ENCODE peak calls at places on chromosome 6, in seven cellular contexts. C, D, B, G, Q, F and K are unnamed samples.

GRCh38 chr6:89252902-89253301 is 35.7 kb upstream of the GABRR1 start:
- DNase-seq in D (no peak), B (no peak), C (no peak), Q (no peak), F (no peak), G (no peak), K (no peak)

GRCh38 chr6:102126488-102126887 is 733.0 kb downstream of the GRIK2 start:
- DNase-seq in B (no peak), C (no peak), Q (no peak), G (no peak), D (no peak), F (peak; percentile 15), K (no peak)

GRCh38 chr6:69622924-69623323 is 173.9 kb downstream of the LMBRD1 start:
- DNase-seq in C (no peak), B (no peak), Q (no peak), F (no peak), G (no peak), D (no peak), K (no peak)

GRCh38 chr6:45970326-45970725 is 45.3 kb downstream of the CLIC5 start:
- DNase-seq in F (no peak), D (no peak), Q (no peak), C (no peak), G (no peak), B (no peak), K (no peak)

GRCh38 chr6:32167761-32168262 is 3.4 kb downstream of the EGFL8 start:
- DNase-seq in G (no peak), C (no peak), Q (no peak), D (peak; percentile 79), B (no peak), F (no peak), K (peak; percentile 13)

GRCh38 chr6:160395187-160395586 is 47.0 kb downstream of the SLC22A3 start:
- DNase-seq in F (no peak), G (no peak), C (no peak), Q (no peak), D (no peak), B (no peak), K (no peak)

GRCh38 chr6:52152070-52152423 is 34.1 kb upstream of the IL17A start:
- DNase-seq in G (no peak), Q (no peak), D (no peak), F (no peak), C (no peak), B (no peak), K (no peak)

GRCh38 chr6:91653954-91654843 is 1067.3 kb upstream of the MAP3K7 start:
- DNase-seq in D (no peak), C (no peak), B (no peak), Q (no peak), G (no peak), F (no peak), K (no peak)

GRCh38 chr6:107655245-107655644 is 165.3 kb downstream of the SOBP start:
- DNase-seq in C (no peak), G (no peak), F (no peak), D (no peak), B (no peak), Q (no peak), K (no peak)
- TF ChIP-seq POLR2A in C (no peak), G (no peak), F (no peak), D (no peak), B (no peak), Q (no peak), K (no peak)

GRCh38 chr6:151241853-151242252 is 2.1 kb downstream of the AKAP12 start:
- DNase-seq in D (no peak), F (no peak), Q (no peak), C (no peak), G (no peak), B (no peak), K (no peak)

GRCh38 chr6:151239603-151240035 is at the start of gene AKAP12:
- DNase-seq in G (no peak), F (no peak), D (peak; percentile 74), B (no peak), Q (no peak), C (peak; percentile 10), K (no peak)

GRCh38 chr6:151242420-151242841 is 2.7 kb downstream of the AKAP12 start:
- DNase-seq in G (no peak), F (no peak), Q (no peak), D (peak; percentile 37), C (no peak), B (no peak), K (no peak)

GRCh38 chr6:151240036-151240685 is 394 bp downstream of the AKAP12 start:
- DNase-seq in C (peak; percentile 52), G (peak; percentile 36), F (no peak), B (peak; percentile 60), Q (peak; percentile 43), D (peak; percentile 94), K (peak; percentile 74)

GRCh38 chr6:151240861-151241642 is 1.3 kb downstream of the AKAP12 start:
- DNase-seq in F (no peak), Q (peak; percentile 44), G (peak; percentile 36), B (peak; percentile 40), D (peak; percentile 41), C (peak; percentile 26), K (no peak)
- TF ChIP-seq POLR2A in F (no peak), Q (no peak), G (no peak), B (no peak), D (no peak), C (peak; percentile 11), K (no peak)

GRCh38 chr6:144289006-144289405 is 3.9 kb downstream of the UTRN start:
- DNase-seq in F (no peak), D (no peak), G (no peak), C (no peak), Q (no peak), B (no peak), K (no peak)

GRCh38 chr6:144284753-144285547 is at the start of gene UTRN:
- DNase-seq in C (peak; percentile 83), G (peak; percentile 75), D (peak; percentile 81), B (peak; percentile 57), F (peak; percentile 74), Q (peak; percentile 39), K (peak; percentile 92)

GRCh38 chr6:144285548-144285797 is 338 bp downstream of the UTRN start:
- DNase-seq in B (peak; percentile 5), F (no peak), G (no peak), Q (no peak), D (no peak), C (no peak), K (no peak)

GRCh38 chr6:144285798-144286502 is 815 bp downstream of the UTRN start:
- DNase-seq in Q (peak; percentile 14), G (peak; percentile 74), C (peak; percentile 71), B (peak; percentile 40), F (peak; percentile 24), D (peak; percentile 74), K (peak; percentile 92)

DNA sequence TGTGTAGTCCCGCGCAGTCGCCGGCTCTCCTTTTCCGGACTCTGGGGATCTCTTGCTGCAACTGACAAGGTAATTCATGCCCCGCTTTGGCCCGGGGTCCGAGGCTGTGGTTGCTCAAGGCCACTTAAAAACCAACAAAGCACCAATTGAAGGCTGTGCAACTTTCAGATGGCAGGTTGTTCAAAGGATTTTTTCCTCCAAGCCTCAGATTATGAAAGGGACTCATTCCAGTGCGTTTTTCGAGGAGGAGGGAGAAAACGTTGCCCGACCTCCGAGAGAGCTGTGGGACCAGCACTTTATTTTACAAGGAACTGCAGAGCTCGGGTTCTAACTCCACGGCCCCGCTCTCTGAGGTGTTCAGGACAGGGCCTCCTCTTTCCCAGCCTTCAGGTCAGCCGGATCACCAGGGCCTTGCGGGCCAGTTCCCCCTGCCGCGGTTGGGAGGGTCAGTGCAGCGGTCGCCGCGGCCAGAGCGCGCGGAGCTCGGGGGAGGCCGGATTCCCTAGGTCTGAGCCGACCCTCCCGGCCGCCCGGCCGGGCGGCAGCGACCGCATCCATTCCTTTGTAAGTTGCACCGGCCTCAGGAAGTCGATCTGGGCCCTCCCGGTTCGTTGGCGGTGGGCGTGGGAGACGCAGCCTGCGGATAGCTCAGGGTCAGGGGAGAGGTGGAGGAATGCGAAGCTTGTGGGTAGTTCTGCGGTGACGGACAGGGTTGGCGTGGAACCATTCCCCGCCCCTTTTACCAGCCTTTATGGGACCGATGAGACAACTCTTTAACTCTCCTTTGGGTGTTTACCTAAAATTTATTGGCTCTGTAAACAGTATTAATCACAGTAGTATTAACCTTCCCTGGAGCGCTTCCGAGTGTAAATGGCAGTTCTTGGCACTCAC is 1.6 kb downstream of the UTRN start:
- DNase-seq in Q (peak; percentile 40), C (peak; percentile 93), B (peak; percentile 63), G (peak; percentile 79), F (peak; percentile 88), D (peak; percentile 79), K (peak; percentile 84)
- TF ChIP-seq POLR2A in Q (peak; percentile 56), C (peak; percentile 69), B (no peak), G (no peak), F (peak; percentile 73), D (no peak), K (no peak)

DNA sequence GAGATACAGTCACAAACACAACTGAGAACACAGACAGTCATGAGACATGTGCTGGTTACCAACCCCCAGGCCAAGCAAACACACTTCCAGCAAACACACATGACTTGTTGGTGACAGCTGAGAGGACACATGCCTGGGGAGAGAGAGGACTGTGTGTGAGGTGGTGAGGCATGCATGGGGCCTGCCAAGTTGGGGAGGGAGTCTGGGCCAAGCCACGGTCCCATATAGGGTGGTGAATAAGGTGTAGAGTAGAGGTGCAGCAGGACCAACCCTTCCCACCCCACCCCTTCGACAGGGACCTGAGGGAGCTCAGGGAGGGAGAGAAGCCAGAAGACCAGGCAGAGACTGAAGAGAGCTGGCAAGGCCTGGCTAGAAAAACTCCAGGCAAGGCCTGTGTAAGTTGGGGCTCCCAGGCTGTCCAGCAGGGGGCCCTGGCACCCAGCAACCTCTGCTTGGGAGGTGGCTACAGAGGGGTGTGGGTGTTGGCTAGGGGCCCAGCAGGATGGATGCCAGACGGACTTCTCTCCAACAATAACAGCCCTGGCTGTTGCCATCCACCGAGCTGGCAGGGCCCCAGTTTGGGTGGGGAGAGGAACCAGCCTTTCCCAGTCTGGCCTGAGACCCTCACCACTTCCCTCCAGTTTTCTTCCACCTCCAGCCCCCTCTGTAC is 2.0 kb upstream of the SLC29A1 start:
- DNase-seq in F (peak; percentile 85), C (peak; percentile 97), D (peak; percentile 81), B (peak; percentile 60), Q (peak; percentile 98), G (peak; percentile 97), K (peak; percentile 94)
- TF ChIP-seq POLR2A in F (no peak), C (peak; percentile 46), D (no peak), B (no peak), Q (no peak), G (no peak), K (no peak)

GRCh38 chr6:11788043-11788442 is 9.4 kb upstream of the ADTRP start:
- DNase-seq in D (no peak), G (no peak), C (no peak), Q (no peak), F (no peak), B (no peak), K (no peak)

GRCh38 chr6:11784341-11784740 is 5.7 kb upstream of the ADTRP start:
- DNase-seq in B (no peak), Q (no peak), D (no peak), C (no peak), F (no peak), G (no peak), K (no peak)

GRCh38 chr6:11785449-11785951 is 6.9 kb upstream of the ADTRP start:
- DNase-seq in G (no peak), C (peak; percentile 57), B (no peak), F (no peak), D (no peak), Q (no peak), K (no peak)

GRCh38 chr6:11783524-11784064 is 5.0 kb upstream of the ADTRP start:
- DNase-seq in B (no peak), D (no peak), G (no peak), Q (no peak), F (no peak), C (no peak), K (no peak)

GRCh38 chr6:11785953-11786579 is 7.5 kb upstream of the ADTRP start:
- DNase-seq in B (no peak), Q (no peak), C (peak; percentile 51), F (no peak), D (no peak), G (no peak), K (no peak)
- TF ChIP-seq POLR2A in B (no peak), Q (no peak), C (no peak), F (no peak), D (no peak), G (no peak), K (no peak)